ENCODE peak calls at places on chromosomes 11 and 22, in eight cellular contexts. T, D, Z, P, N, X, M and O are unnamed samples.

GRCh38 chr22:17258015-17258827 is 39.0 kb upstream of the ADA2 start:
- DNase-seq in T (no peak), D (peak; percentile 38), Z (peak; percentile 20), P (peak; percentile 50), N (no peak), X (peak; percentile 30), M (peak; percentile 62), O (peak; percentile 4)

GRCh38 chr11:43947003-43947500 is 4.6 kb downstream of the C11orf96 start:
- DNase-seq in T (no peak), D (no peak), Z (no peak), P (peak; percentile 34), N (no peak), X (no peak), M (no peak), O (no peak)

GRCh38 chr11:44191322-44192014 is 96.0 kb downstream of the EXT2 start:
- DNase-seq in T (no peak), D (no peak), Z (no peak), P (no peak), N (no peak), X (no peak), M (no peak), O (no peak)

GRCh38 chr11:43681543-43681942 is 1.0 kb downstream of the HSD17B12 start:
- DNase-seq in T (no peak), D (no peak), Z (no peak), P (peak; percentile 11), N (no peak), X (no peak), M (no peak), O (no peak)

GRCh38 chr11:36431429-36432092 is 78.5 kb downstream of the TRAF6 start:
- DNase-seq in T (peak; percentile 41), D (no peak), Z (no peak), P (peak; percentile 97), N (peak; percentile 95), X (peak; percentile 40), M (no peak), O (peak; percentile 46)

GRCh38 chr22:50308986-50309600 is 1.6 kb upstream of the PLXNB2 start:
- DNase-seq in T (no peak), D (no peak), Z (no peak), P (no peak), N (no peak), X (no peak), M (peak; percentile 32), O (no peak)

GRCh38 chr11:31805629-31806185 is 5.4 kb downstream of the PAX6 start:
- DNase-seq in T (no peak), D (no peak), Z (no peak), P (no peak), N (no peak), X (no peak), M (no peak), O (no peak)

GRCh38 chr11:19878520-19878919 is 165.9 kb downstream of the NAV2 start:
- DNase-seq in T (no peak), D (no peak), Z (no peak), P (no peak), N (no peak), X (no peak), M (no peak), O (no peak)

GRCh38 chr11:94803491-94803890 is 35.3 kb downstream of the AMOTL1 start:
- DNase-seq in T (no peak), D (no peak), Z (no peak), P (peak; percentile 30), N (no peak), X (no peak), M (no peak), O (no peak)

GRCh38 chr11:87439981-87440760 is 402.4 kb downstream of the TMEM135 start:
- DNase-seq in T (no peak), D (no peak), Z (no peak), P (no peak), N (no peak), X (no peak), M (no peak), O (no peak)

GRCh38 chr11:32033491-32033890 is 57.4 kb upstream of the RCN1 start:
- DNase-seq in T (no peak), D (no peak), Z (no peak), P (no peak), N (no peak), X (no peak), M (no peak), O (no peak)

GRCh38 chr11:76657824-76658170 is 12.8 kb downstream of the LRRC32 start:
- DNase-seq in T (no peak), D (no peak), Z (no peak), P (no peak), N (no peak), X (no peak), M (no peak), O (no peak)

GRCh38 chr22:37232140-37232998 is 11.7 kb downstream of the RAC2 start:
- DNase-seq in T (no peak), D (no peak), Z (peak; percentile 32), P (no peak), N (no peak), X (no peak), M (no peak), O (no peak)

GRCh38 chr22:46262449-46263207 is 515 bp downstream of the PKDREJ start:
- DNase-seq in T (peak; percentile 36), D (no peak), Z (no peak), P (peak; percentile 58), N (no peak), X (no peak), M (peak; percentile 67), O (no peak)

GRCh38 chr11:43419460-43419859 is 60.7 kb downstream of the TTC17 start:
- DNase-seq in T (peak; percentile 18), D (no peak), Z (peak; percentile 8), P (peak; percentile 60), N (no peak), X (no peak), M (no peak), O (no peak)

GRCh38 chr11:2929511-2929879 is 275 bp upstream of the PHLDA2 start:
- DNase-seq in T (peak; percentile 48), D (no peak), Z (no peak), P (peak; percentile 87), N (no peak), X (peak; percentile 32), M (no peak), O (peak; percentile 27)

GRCh38 chr11:96141649-96142048 is 201.3 kb downstream of the MAML2 start:
- DNase-seq in T (no peak), D (no peak), Z (no peak), P (no peak), N (no peak), X (no peak), M (no peak), O (no peak)

GRCh38 chr11:4479676-4480075 is 2.8 kb upstream of the OR52K1 start:
- DNase-seq in T (no peak), D (no peak), Z (no peak), P (peak; percentile 47), N (no peak), X (no peak), M (no peak), O (no peak)

GRCh38 chr11:112100457-112100856 is 13.8 kb downstream of the SDHD start:
- DNase-seq in T (no peak), D (no peak), Z (no peak), P (no peak), N (peak; percentile 45), X (no peak), M (no peak), O (no peak)

GRCh38 chr11:75481602-75482309 is 44.0 kb downstream of the GDPD5 start:
- DNase-seq in T (no peak), D (no peak), Z (no peak), P (no peak), N (no peak), X (no peak), M (no peak), O (no peak)

GRCh38 chr11:65644837-65645236 is 6.9 kb downstream of the SIPA1 start:
- DNase-seq in T (no peak), D (no peak), Z (no peak), P (no peak), N (no peak), X (no peak), M (no peak), O (no peak)

GRCh38 chr11:65121447-65121864 is 478 bp downstream of the FAU start:
- DNase-seq in T (no peak), D (no peak), Z (no peak), P (no peak), N (no peak), X (peak; percentile 16), M (no peak), O (no peak)

GRCh38 chr11:42576318-42576717 is 735.5 kb upstream of the API5 start:
- DNase-seq in T (no peak), D (no peak), Z (no peak), P (peak; percentile 23), N (no peak), X (no peak), M (no peak), O (no peak)

GRCh38 chr11:36311926-36312592 is 16.0 kb downstream of the PRR5L start:
- DNase-seq in T (no peak), D (no peak), Z (no peak), P (peak; percentile 30), N (no peak), X (no peak), M (no peak), O (no peak)

GRCh38 chr11:72591785-72592490 is 82.3 kb downstream of the PDE2A start:
- DNase-seq in T (peak; percentile 68), D (peak; percentile 22), Z (peak; percentile 74), P (no peak), N (no peak), X (no peak), M (no peak), O (peak; percentile 34)

GRCh38 chr11:26953770-26954392 is 40.0 kb upstream of the FIBIN start:
- DNase-seq in T (no peak), D (no peak), Z (no peak), P (peak; percentile 32), N (no peak), X (no peak), M (no peak), O (no peak)

GRCh38 chr11:87290304-87290922 is 252.7 kb downstream of the TMEM135 start:
- DNase-seq in T (no peak), D (no peak), Z (peak; percentile 29), P (peak; percentile 63), N (peak; percentile 24), X (no peak), M (no peak), O (no peak)

GRCh38 chr11:73274722-73275380 is 2.7 kb downstream of the P2RY6 start:
- DNase-seq in T (no peak), D (no peak), Z (no peak), P (no peak), N (no peak), X (no peak), M (peak; percentile 22), O (no peak)